ENCODE peak calls at places on chromosome 1, in four cellular contexts. I, R, Y and H are unnamed samples.

GRCh38 chr1:221074325-221074724 is 195.1 kb downstream of the HLX start:
- DNase-seq in Y (peak; percentile 7), I (no peak), R (no peak), H (no peak)

GRCh38 chr1:192496369-192497056 is 79.1 kb upstream of the RGS1 start:
- DNase-seq in Y (no peak), I (no peak), R (no peak), H (no peak)

GRCh38 chr1:30662291-30662840 is 61.0 kb downstream of the MATN1 start:
- DNase-seq in R (no peak), I (no peak), Y (no peak), H (no peak)

GRCh38 chr1:168732736-168733135 is 3.7 kb upstream of the DPT start:
- DNase-seq in R (no peak), I (no peak), Y (peak; percentile 58), H (no peak)

GRCh38 chr1:201268604-201269151 is 14.6 kb upstream of the PKP1 start:
- DNase-seq in Y (peak; percentile 81), I (no peak), R (no peak), H (no peak)

GRCh38 chr1:219784660-219785391 is 143.5 kb downstream of the SLC30A10 start:
- DNase-seq in I (no peak), Y (no peak), R (no peak), H (no peak)

GRCh38 chr1:3921786-3922185 is 21.7 kb upstream of the C1orf174 start:
- DNase-seq in I (no peak), Y (no peak), R (no peak), H (no peak)

GRCh38 chr1:156076609-156077429 is 5.4 kb downstream of the MEX3A start:
- DNase-seq in I (no peak), Y (no peak), R (no peak), H (no peak)

GRCh38 chr1:1101503-1101902 is 14.4 kb downstream of the C1orf159 start:
- DNase-seq in I (no peak), Y (no peak), R (no peak), H (peak; percentile 5)

GRCh38 chr1:116168277-116169032 is 57.3 kb downstream of the MAB21L3 start:
- DNase-seq in I (peak; percentile 74), R (no peak), Y (peak; percentile 36), H (peak; percentile 75)

GRCh38 chr1:84259376-84259775 is 42.1 kb upstream of the SAMD13 start:
- DNase-seq in Y (no peak), I (no peak), R (no peak), H (no peak)

GRCh38 chr1:39293375-39294070 is 89.0 kb downstream of the MACF1 start:
- DNase-seq in Y (no peak), R (no peak), I (no peak), H (no peak)